ENCODE peak calls at places on chromosome 15, in six cellular contexts. N is right lobe of liver; V is mucosa of descending colon; T is body of pancreas; D is CD8-positive, alpha-beta T cell; O is left ventricle myocardium inferior. C is an unnamed sample.

GRCh38 chr15:29103825-29104565 is 165.6 kb downstream of the NSMCE3 start:
- DNase-seq in T (peak), V (peak), D (peak), N (peak), O (peak), C (peak)

GRCh38 chr15:35746121-35746520 is 200.2 kb upstream of the DPH6 start:
- DNase-seq in V (no peak), O (no peak), T (no peak), N (no peak), D (no peak), C (no peak)

GRCh38 chr15:68252925-68253534 is 23.5 kb upstream of the CLN6 start:
- DNase-seq in T (peak), O (no peak), D (peak), V (peak), N (no peak), C (peak)

GRCh38 chr15:72852268-72852667 is 68.7 kb upstream of the ADPGK start:
- DNase-seq in V (peak), O (peak), T (peak), D (no peak), N (no peak), C (no peak)

GRCh38 chr15:80778964-80779657 is at the start of gene CEMIP:
- DNase-seq in N (peak), O (peak), T (peak), D (peak), V (peak), C (no peak)

GRCh38 chr15:39304931-39305728 is 275.7 kb upstream of the THBS1 start:
- DNase-seq in V (no peak), O (no peak), N (no peak), T (no peak), D (no peak), C (no peak)

GRCh38 chr15:35583863-35584528 is 38.0 kb upstream of the DPH6 start:
- DNase-seq in D (no peak), O (no peak), V (no peak), N (no peak), T (no peak), C (no peak)

GRCh38 chr15:78034495-78035191 is 42.9 kb downstream of the TBC1D2B start:
- DNase-seq in T (peak), V (no peak), D (peak), O (no peak), N (peak), C (no peak)

GRCh38 chr15:29613951-29614382 is 208.3 kb downstream of the TJP1 start:
- DNase-seq in O (no peak), D (no peak), V (no peak), N (no peak), T (no peak), C (no peak)

GRCh38 chr15:44340410-44340809 is 51.9 kb downstream of the GOLM2 start:
- DNase-seq in V (no peak), T (peak), N (no peak), D (no peak), O (no peak), C (peak)

GRCh38 chr15:80957556-80957955 is 32.1 kb downstream of the MESD start:
- DNase-seq in N (no peak), V (no peak), T (no peak), O (no peak), D (no peak), C (no peak)

GRCh38 chr15:25436707-25437106 is 2.1 kb downstream of the UBE3A start:
- DNase-seq in V (no peak), O (no peak), N (no peak), T (no peak), D (no peak), C (no peak)

GRCh38 chr15:88810449-88810848 is 7.2 kb downstream of the ACAN start:
- DNase-seq in D (no peak), O (no peak), T (no peak), V (no peak), N (no peak), C (peak)

GRCh38 chr15:38972831-38973230 is 408.2 kb upstream of the RASGRP1 start:
- DNase-seq in V (no peak), N (no peak), T (no peak), D (no peak), O (no peak), C (no peak)

DNA sequence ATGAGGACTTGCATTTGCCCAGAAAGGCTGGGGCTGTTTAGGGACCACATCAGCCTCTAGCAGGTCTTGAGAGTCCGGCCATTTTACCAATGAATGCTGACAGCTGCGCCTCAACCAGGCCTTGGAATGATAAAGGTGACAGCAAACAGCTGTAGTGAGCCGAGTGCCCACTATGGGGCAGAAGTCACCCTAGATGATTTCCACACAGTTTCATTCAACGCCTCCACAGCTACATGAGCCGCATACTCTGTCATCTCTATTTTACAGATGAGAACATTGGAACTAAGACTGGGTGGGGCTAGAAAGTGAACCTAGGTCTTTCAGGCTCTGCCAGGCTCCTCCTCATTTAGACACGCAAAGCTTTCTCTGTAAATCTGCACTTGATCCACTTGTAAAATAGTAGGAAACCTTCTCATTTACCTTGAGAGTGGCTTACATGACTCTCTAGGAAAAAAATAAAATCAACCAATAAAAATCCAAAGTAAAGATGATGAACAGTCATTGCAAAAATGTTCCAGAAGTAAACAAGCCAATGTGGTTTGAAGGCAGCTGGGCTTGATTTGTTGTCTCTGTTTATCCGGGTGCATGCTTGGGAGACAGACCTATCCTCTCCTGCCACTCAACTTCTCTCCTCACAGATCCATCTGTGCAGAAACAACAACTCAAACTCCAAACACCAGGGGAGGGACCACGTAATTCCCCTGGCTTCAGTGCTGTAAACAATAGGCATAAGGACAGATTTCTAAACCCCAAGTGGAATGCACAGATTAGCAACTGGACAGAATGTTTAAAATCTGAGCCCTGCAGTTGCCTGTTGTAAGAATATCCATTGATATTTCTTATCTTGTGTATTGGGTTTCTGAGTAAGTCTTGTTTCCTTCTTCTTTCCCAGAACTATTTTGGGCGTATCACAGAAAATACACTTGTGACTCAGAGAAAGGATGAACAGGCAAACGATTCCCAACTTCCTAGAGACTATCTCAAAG is 31.5 kb upstream of the LDHAL6B start:
- DNase-seq in T (peak), N (peak), V (peak), O (peak), D (no peak), C (peak)
- H3K4me3 ChIP-seq in T (no peak), N (no peak), V (no peak), O (no peak), D (no peak), C (no peak)

DNA sequence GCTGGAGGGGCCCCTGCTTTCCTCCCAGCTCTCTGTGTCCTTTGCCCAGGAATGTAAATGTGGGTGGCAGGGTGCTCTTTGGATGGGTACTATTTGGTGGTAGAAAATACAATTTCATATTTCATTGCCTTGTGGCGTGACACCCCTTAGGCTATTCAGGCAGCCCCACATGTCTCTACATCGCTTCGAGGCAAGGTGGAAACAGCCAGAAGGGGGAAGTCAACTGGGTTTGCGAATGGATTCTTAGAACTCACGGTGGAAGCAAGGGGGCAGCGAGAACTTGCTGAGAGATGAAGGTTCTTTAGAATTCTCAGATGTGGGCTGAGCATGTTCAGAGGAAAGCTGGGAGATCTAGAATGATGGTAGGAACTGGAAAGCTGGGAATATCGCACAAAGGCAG is 25.3 kb downstream of the PLA2G4D start:
- DNase-seq in N (no peak), V (no peak), D (no peak), T (no peak), O (no peak), C (no peak)
- TF ChIP-seq CTCF in N (no peak), V (no peak), D (no peak), T (no peak), O (no peak), C (no peak)

DNA sequence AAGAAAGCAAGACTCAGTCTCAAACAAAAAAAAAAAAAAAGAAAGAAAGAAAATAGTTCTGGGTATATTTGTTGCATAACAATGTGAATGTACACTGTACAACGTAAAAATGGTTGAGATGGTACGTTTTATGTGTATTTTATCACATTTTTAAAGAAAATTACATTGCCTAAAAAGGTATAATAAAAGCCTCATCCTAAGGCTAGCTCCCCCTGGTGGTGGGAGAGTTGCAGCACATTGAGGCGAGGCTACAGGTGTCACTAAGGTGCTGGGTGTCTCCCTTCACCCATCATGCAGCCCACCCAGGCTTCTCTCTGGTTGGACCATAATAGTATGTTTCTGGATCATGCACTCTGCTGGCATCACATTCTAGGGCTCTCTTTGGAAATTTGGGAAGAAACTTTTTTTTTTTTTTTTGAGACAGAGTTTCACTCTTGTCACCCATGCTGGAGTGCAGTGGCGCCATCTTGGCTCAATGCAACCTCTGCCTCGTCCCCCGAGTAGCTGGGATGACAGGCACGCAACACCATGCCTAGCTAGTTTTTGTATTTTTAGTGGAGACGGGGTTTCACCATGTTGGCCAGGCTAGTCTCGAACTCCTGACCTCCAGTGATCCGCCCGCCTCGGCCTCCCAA is 12.4 kb upstream of the RAB11A start:
- DNase-seq in D (peak), T (peak), V (peak), O (peak), N (peak), C (no peak)
- H3K4me3 ChIP-seq in D (no peak), T (no peak), V (no peak), O (no peak), N (no peak), C (no peak)

GRCh38 chr15:75452364-75452967 is 976 bp upstream of the SIN3A start:
- DNase-seq in D (peak), T (peak), N (peak), V (peak), O (peak), C (no peak)

GRCh38 chr15:75451202-75451673 is 252 bp downstream of the SIN3A start:
- DNase-seq in N (no peak), O (no peak), D (no peak), V (no peak), T (no peak), C (no peak)

GRCh38 chr15:75450307-75451201 is 936 bp downstream of the SIN3A start:
- DNase-seq in D (peak), V (peak), N (peak), O (peak), T (peak), C (peak)

GRCh38 chr15:75452968-75453702 is 1.6 kb upstream of the SIN3A start:
- DNase-seq in D (peak), V (peak), T (peak), O (peak), N (peak), C (no peak)

GRCh38 chr15:75451674-75452363 is at the start of gene SIN3A:
- DNase-seq in N (peak), T (peak), V (peak), O (peak), D (peak), C (peak)
- TF ChIP-seq CTCF in N (no peak), T (no peak), V (no peak), O (no peak), D (no peak), C (no peak)

DNA sequence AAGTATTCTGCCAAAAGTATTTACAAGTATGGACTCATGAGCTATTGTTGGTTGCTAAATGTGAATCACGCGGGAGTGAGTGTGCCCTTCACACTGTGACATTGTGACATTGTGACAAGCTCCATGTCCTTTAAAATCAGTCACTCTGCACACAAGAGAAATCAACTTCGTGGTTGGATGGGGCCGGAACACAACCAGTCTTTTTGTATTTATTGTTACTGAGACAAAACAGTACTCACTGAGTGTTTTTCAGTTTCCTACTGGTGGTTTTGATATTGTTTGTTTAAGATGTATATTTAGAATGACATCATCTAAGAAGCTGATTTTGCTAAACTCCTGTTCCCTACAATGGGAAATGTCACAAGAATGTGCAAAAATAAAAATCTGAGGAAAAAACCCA is 30.3 kb downstream of the SYNM start:
- DNase-seq in D (no peak), T (no peak), O (no peak), V (no peak), N (no peak), C (no peak)
- H3K4me3 ChIP-seq in D (no peak), T (no peak), O (no peak), V (no peak), N (no peak), C (no peak)

DNA sequence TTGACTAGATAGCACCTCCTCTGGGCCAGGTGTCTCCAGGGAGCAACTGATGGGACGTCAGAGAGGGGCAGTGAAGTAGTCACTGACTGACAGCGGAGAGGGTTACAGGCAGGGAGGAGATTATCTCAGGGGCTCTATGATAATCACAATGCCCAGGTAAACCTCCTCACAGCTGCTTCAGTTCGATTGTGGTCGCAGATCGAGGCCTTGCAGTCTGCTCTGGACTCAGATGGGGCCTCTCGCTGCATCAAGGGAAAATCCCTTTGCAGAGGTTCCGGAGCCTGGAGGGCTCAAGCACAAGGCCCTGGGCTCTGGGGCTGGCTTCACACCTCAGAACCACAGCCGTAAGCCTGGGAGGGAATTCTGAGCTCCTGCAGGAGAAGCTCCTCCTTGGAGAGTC is 19.3 kb upstream of the SNRPA1 start:
- DNase-seq in N (no peak), D (no peak), O (no peak), V (no peak), T (no peak), C (no peak)
- TF ChIP-seq CTCF in N (no peak), D (no peak), O (no peak), V (no peak), T (no peak), C (no peak)

DNA sequence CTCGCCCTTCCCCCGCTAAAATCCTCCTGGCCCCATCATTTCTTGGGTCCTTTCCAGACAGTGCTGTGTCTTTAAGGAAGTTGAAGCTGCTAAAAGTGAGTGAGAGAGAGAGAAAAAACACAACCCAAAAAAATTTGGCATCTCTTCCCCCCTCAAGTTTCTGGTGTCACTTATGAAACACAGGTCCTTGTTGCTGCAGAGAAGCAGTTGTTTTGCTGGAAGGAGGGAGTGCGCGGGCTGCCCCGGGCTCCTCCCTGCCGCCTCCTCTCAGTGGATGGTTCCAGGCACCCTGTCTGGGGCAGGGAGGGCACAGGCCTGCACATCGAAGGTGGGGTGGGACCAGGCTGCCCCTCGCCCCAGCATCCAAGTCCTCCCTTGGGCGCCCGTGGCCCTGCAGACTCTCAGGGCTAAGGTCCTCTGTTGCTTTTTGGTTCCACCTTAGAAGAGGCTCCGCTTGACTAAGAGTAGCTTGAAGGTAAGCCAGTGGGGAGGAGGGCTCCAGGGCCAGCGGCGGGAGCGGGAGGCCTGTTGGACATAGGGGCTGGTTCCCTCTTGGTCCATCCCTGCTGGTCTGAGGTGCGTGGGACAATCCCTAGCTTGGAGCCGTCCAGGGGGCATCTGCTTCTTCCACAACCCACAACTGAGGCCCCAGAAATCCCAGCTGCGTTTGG is at the start of gene ISLR:
- DNase-seq in O (peak), T (peak), D (no peak), N (no peak), V (peak), C (no peak)
- H3K4me3 ChIP-seq in O (peak), T (no peak), D (no peak), N (no peak), V (no peak), C (no peak)

DNA sequence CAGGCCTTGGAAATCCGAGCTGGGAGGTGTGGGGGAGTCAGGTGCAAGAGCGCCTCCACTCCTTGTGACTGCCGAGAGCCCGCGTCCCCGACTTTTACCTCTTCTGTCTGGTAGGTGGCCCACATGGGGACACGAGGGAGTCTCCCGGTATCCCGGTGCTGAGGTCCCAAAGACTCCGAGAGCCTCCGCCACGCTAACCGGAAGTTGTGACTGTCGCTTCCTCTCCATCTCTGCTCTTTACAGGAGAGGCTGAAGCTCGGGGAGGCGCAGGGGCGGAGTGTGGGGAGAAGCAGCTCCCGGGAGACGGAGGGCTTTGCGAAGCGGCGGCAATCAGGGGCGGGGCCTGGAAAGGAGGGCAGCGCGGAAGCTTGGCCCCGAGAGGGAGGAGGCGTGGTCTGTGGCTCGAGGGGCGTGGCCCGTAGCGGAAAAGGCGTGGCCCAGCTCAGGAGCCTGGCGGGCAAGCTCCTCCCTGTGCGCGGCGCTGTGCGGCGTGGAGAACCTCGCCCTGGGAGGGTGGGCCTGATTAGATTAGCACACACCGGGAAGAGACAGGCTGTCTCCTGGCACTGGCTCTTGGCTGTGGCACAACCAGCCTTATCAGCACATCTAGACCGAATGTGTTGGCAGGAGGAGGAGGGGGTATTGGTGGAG is 143.9 kb downstream of the GABRB3 start:
- DNase-seq in N (peak), D (no peak), O (peak), V (peak), T (peak), C (peak)
- TF ChIP-seq CTCF in N (no peak), D (no peak), O (no peak), V (no peak), T (no peak), C (no peak)

GRCh38 chr15:40469776-40470390 is 901 bp upstream of the CHST14 start:
- DNase-seq in V (no peak), N (no peak), D (no peak), T (no peak), O (no peak), C (no peak)
- H3K4me3 ChIP-seq in V (no peak), N (no peak), D (no peak), T (no peak), O (peak), C (no peak)

DNA sequence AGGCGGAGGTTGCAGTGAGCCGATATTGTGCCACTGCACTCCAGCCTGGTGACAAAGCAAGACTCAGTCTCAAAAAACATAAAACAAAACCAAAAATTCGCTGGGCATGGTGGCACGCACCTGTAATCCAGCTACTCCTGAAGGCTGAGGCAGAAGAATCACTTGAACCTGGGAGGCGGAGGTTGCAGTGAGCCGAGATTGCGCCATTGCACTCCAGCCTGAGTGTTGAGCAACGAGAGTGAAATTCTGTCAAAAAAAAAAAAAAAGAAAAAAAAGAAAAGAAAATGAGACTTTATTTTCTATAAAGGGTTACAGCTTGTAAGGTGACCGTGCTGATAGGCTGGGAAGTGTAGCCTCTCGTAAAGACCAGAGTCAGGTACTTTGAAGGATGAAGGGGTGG is 6.0 kb upstream of the HACD3 start:
- DNase-seq in D (no peak), V (no peak), O (no peak), N (no peak), T (no peak), C (no peak)
- TF ChIP-seq CTCF in D (no peak), V (no peak), O (no peak), N (no peak), T (no peak), C (no peak)